ENCODE peak calls at places on chromosome 10, in ten cellular contexts. U is PC-3, T is IMR-90, E is H9, H is A549, F is hepatocyte, S is mammary epithelial cell, D is H1, X is HepG2, N is PC-9. B is an unnamed sample.

GRCh38 chr10:17144757-17145156 is 15.1 kb upstream of the CUBN start:
- DNase-seq in U (peak; percentile 9), T (peak; percentile 55), E (no peak), H (no peak), F (no peak), S (peak; percentile 73), D (no peak), X (no peak), N (no peak), B (no peak)

GRCh38 chr10:77251297-77252013 is 386.2 kb downstream of the KCNMA1 start:
- DNase-seq in U (peak; percentile 92), T (peak; percentile 62), E (peak; percentile 37), H (peak; percentile 64), F (peak; percentile 64), S (peak; percentile 29), D (no peak), X (peak; percentile 8), N (peak; percentile 29), B (no peak)

GRCh38 chr10:88555190-88555894 is 27.8 kb downstream of the RNLS start:
- DNase-seq in U (no peak), T (no peak), E (peak; percentile 32), H (no peak), F (no peak), S (no peak), D (no peak), X (no peak), N (no peak), B (no peak)

GRCh38 chr10:3096149-3096548 is 28.8 kb downstream of the PFKP start:
- DNase-seq in U (peak; percentile 33), T (no peak), E (no peak), H (no peak), F (no peak), S (no peak), D (no peak), X (no peak), N (no peak), B (no peak)

GRCh38 chr10:97463363-97464132 is 17.6 kb downstream of the ZDHHC16 start:
- DNase-seq in U (peak; percentile 72), T (peak; percentile 69), E (peak; percentile 78), H (peak; percentile 62), F (peak; percentile 80), S (peak; percentile 65), D (no peak), X (peak; percentile 87), N (peak; percentile 54), B (no peak)

GRCh38 chr10:91012502-91012901 is 91.6 kb upstream of the ANKRD1 start:
- DNase-seq in U (peak; percentile 4), T (no peak), E (no peak), H (no peak), F (no peak), S (no peak), D (no peak), X (no peak), N (no peak), B (no peak)

GRCh38 chr10:1419796-1420429 is 317.4 kb downstream of the ADARB2 start:
- DNase-seq in U (no peak), T (no peak), E (no peak), H (no peak), F (no peak), S (no peak), D (no peak), X (no peak), N (no peak), B (no peak)

GRCh38 chr10:8279598-8279997 is 225.1 kb downstream of the GATA3 start:
- DNase-seq in U (peak; percentile 58), T (peak; percentile 8), E (no peak), H (peak; percentile 54), F (peak; percentile 24), S (peak; percentile 63), D (no peak), X (peak; percentile 5), N (peak; percentile 34), B (no peak)

GRCh38 chr10:103852189-103852711 is 3.1 kb downstream of the SH3PXD2A start:
- DNase-seq in U (no peak), T (peak; percentile 52), E (no peak), H (no peak), F (peak; percentile 65), S (no peak), D (no peak), X (no peak), N (no peak), B (no peak)

GRCh38 chr10:65291276-65291675 is 1634.6 kb upstream of the LRRTM3 start:
- DNase-seq in U (peak; percentile 87), T (no peak), E (no peak), H (no peak), F (no peak), S (no peak), D (no peak), X (no peak), N (no peak), B (no peak)

GRCh38 chr10:133087679-133088523 is at the start of gene ADGRA1:
- DNase-seq in U (no peak), T (no peak), E (peak; percentile 67), H (no peak), F (peak; percentile 61), S (no peak), D (no peak), X (no peak), N (no peak), B (no peak)

DNA sequence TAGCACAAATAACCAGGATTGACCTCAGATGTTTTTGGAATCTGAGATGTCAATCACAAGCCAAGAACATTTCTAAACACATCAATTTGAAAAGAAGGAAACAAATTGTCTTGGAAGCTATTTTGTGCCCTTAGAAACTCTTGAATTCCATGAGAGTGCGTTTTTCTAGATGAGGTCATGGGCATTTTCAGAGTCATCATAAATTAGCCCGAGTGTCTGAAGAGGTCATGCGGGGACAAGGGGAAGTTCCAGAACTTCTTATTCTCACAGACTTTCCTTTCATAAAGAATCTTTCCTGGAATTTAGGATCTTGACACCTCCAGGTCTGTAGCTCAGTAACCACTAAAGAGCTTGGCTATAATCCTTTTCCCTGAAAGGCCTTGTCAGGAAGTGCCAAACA is 28.2 kb downstream of the IL2RA start:
- DNase-seq in U (no peak), T (no peak), E (no peak), H (no peak), F (no peak), S (no peak), D (no peak), X (no peak), N (no peak), B (no peak)
- H3K4me2 ChIP-seq in U (no peak overlapping the region), T (no peak overlapping the region), E (no peak overlapping the region), H (no peak overlapping the region), F (no peak overlapping the region), S (no peak overlapping the region), D (no peak overlapping the region), X (no peak overlapping the region), N (no peak overlapping the region), B (no peak overlapping the region)

GRCh38 chr10:46017733-46018132 is 12.7 kb downstream of the NCOA4 start:
- DNase-seq in U (no peak), T (no peak), E (no peak), H (no peak), F (no peak), S (no peak), D (no peak), X (no peak), N (no peak), B (no peak)
- H3K4me1 ChIP-seq in U (peaks cover 7% of the 10 kb centered on the region), T (peaks cover 23% of the 10 kb centered on the region), E (no peaks in the 10 kb centered on the region), H (peaks cover 43% of the 10 kb centered on the region), F (peaks cover 29% of the 10 kb centered on the region), S (peaks cover 14% of the 10 kb centered on the region), D (no peaks in the 10 kb centered on the region), X (peaks cover 63% of the 10 kb centered on the region), N (peaks cover 30% of the 10 kb centered on the region), B (peaks cover 29% of the 10 kb centered on the region)

GRCh38 chr10:99569971-99570370 is 37.2 kb downstream of the NKX2-3 start:
- DNase-seq in U (no peak), T (no peak), E (no peak), H (no peak), F (no peak), S (no peak), D (no peak), X (no peak), N (no peak), B (no peak)
- TF ChIP-seq CTCF in U (no peak), T (no peak), E (no peak), H (no peak), F (no peak), S (no peak), D (no peak), X (no peak), N (no peak), B (no peak)

DNA sequence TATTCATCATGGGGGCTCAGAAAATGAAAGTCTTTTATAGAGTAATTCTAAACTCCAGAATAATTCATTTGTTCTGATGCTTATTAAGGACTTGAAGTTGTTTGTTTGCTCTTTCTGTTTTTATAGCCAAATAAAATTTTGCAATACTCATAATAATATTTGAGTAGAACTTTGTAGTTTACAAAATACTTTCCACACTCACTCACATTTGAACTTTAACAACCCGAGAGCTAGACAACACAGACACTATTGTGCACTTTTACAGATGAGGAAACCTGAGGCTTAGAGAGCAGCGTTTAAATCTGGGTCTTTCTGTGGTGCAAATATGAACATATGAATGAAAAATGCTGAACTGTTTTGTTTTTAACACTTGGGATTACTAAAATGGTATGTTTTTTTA is 126.8 kb downstream of the KAT6B start:
- DNase-seq in U (peak; percentile 89), T (no peak), E (no peak), H (no peak), F (no peak), S (no peak), D (no peak), X (peak; percentile 40), N (no peak), B (no peak)
- H3K4me2 ChIP-seq in U (peak overlapping the region; percentile 23), T (no peak overlapping the region), E (no peak overlapping the region), H (no peak overlapping the region), F (no peak overlapping the region), S (no peak overlapping the region), D (no peak overlapping the region), X (no peak overlapping the region), N (no peak overlapping the region), B (no peak overlapping the region)

GRCh38 chr10:72318383-72319262 is 36.1 kb downstream of the DNAJB12 start:
- DNase-seq in U (peak; percentile 22), T (no peak), E (no peak), H (no peak), F (peak; percentile 9), S (no peak), D (no peak), X (no peak), N (peak; percentile 52), B (no peak)
- H3K4me1 ChIP-seq in U (peaks cover 65% of the 10 kb centered on the region), T (peaks cover 41% of the 10 kb centered on the region), E (peaks cover 2% of the 10 kb centered on the region), H (peaks cover 89% of the 10 kb centered on the region), F (peaks cover 57% of the 10 kb centered on the region), S (peaks cover 77% of the 10 kb centered on the region), D (peaks cover 17% of the 10 kb centered on the region), X (peaks cover 85% of the 10 kb centered on the region), N (peaks cover 94% of the 10 kb centered on the region), B (peaks cover 69% of the 10 kb centered on the region)